ENCODE peak calls at places on chromosomes 5 and 9, in ten cellular contexts. One of them, this sample, is unnamed.

GRCh38 chr9:111482656-111483418 is 1.3 kb downstream of the ECPAS start:
- DNase-seq in H54: peak
- DNase-seq in germinal center: peak
- DNase-seq in GM23338: peak
- DNase-seq in HTR-8/SVneo: peak
- DNase-seq in GM12891: peak
- DNase-seq in H9: peak
- DNase-seq in mammary epithelial cell: peak
- DNase-seq in H1: peak
- DNase-seq in stimulated activated CD8-positive, alpha-beta memory T cell treated with anti-CD3 and anti-CD28 coated beads, Interleukin-15, amount 100 ng/mL, for 24 hours: peak
- DNase-seq in this sample: peak

GRCh38 chr9:4663956-4664355 is 1.9 kb downstream of the PLPP6 start:
- DNase-seq in H54: no peak
- DNase-seq in germinal center: no peak
- DNase-seq in GM23338: no peak
- DNase-seq in HTR-8/SVneo: no peak
- DNase-seq in GM12891: no peak
- DNase-seq in H9: no peak
- DNase-seq in mammary epithelial cell: no peak
- DNase-seq in H1: no peak
- DNase-seq in stimulated activated CD8-positive, alpha-beta memory T cell treated with anti-CD3 and anti-CD28 coated beads, Interleukin-15, amount 100 ng/mL, for 24 hours: no peak
- DNase-seq in this sample: no peak

GRCh38 chr9:5869315-5870019 is 21.2 kb upstream of the MLANA start:
- DNase-seq in H54: peak
- DNase-seq in germinal center: peak
- DNase-seq in GM23338: peak
- DNase-seq in HTR-8/SVneo: no peak
- DNase-seq in GM12891: peak
- DNase-seq in H9: peak
- DNase-seq in mammary epithelial cell: no peak
- DNase-seq in H1: peak
- DNase-seq in stimulated activated CD8-positive, alpha-beta memory T cell treated with anti-CD3 and anti-CD28 coated beads, Interleukin-15, amount 100 ng/mL, for 24 hours: no peak
- DNase-seq in this sample: no peak

GRCh38 chr5:5014836-5015235 is 125.3 kb upstream of the ADAMTS16 start:
- DNase-seq in H54: peak
- DNase-seq in germinal center: no peak
- DNase-seq in GM23338: peak
- DNase-seq in HTR-8/SVneo: peak
- DNase-seq in GM12891: no peak
- DNase-seq in H9: no peak
- DNase-seq in mammary epithelial cell: peak
- DNase-seq in H1: no peak
- DNase-seq in stimulated activated CD8-positive, alpha-beta memory T cell treated with anti-CD3 and anti-CD28 coated beads, Interleukin-15, amount 100 ng/mL, for 24 hours: no peak
- DNase-seq in this sample: no peak

GRCh38 chr9:137740311-137740710 is 121.5 kb downstream of the EHMT1 start:
- DNase-seq in H54: no peak
- DNase-seq in germinal center: no peak
- DNase-seq in GM23338: no peak
- DNase-seq in HTR-8/SVneo: no peak
- DNase-seq in GM12891: no peak
- DNase-seq in H9: no peak
- DNase-seq in mammary epithelial cell: no peak
- DNase-seq in H1: no peak
- DNase-seq in stimulated activated CD8-positive, alpha-beta memory T cell treated with anti-CD3 and anti-CD28 coated beads, Interleukin-15, amount 100 ng/mL, for 24 hours: no peak
- DNase-seq in this sample: no peak

GRCh38 chr5:177552839-177553455 is 1.4 kb downstream of the FAM193B start:
- DNase-seq in H54: no peak
- DNase-seq in germinal center: no peak
- DNase-seq in GM23338: peak
- DNase-seq in HTR-8/SVneo: no peak
- DNase-seq in GM12891: no peak
- DNase-seq in H9: no peak
- DNase-seq in mammary epithelial cell: peak
- DNase-seq in H1: no peak
- DNase-seq in stimulated activated CD8-positive, alpha-beta memory T cell treated with anti-CD3 and anti-CD28 coated beads, Interleukin-15, amount 100 ng/mL, for 24 hours: no peak
- DNase-seq in this sample: no peak

GRCh38 chr5:126732716-126733115 is 44.2 kb upstream of the LMNB1 start:
- DNase-seq in H54: no peak
- DNase-seq in germinal center: no peak
- DNase-seq in GM23338: no peak
- DNase-seq in HTR-8/SVneo: no peak
- DNase-seq in GM12891: no peak
- DNase-seq in H9: no peak
- DNase-seq in mammary epithelial cell: no peak
- DNase-seq in H1: no peak
- DNase-seq in stimulated activated CD8-positive, alpha-beta memory T cell treated with anti-CD3 and anti-CD28 coated beads, Interleukin-15, amount 100 ng/mL, for 24 hours: no peak
- DNase-seq in this sample: no peak

GRCh38 chr5:32307769-32308194 is 5.0 kb downstream of the MTMR12 start:
- DNase-seq in H54: no peak
- DNase-seq in germinal center: no peak
- DNase-seq in GM23338: no peak
- DNase-seq in HTR-8/SVneo: no peak
- DNase-seq in GM12891: no peak
- DNase-seq in H9: no peak
- DNase-seq in mammary epithelial cell: no peak
- DNase-seq in H1: no peak
- DNase-seq in stimulated activated CD8-positive, alpha-beta memory T cell treated with anti-CD3 and anti-CD28 coated beads, Interleukin-15, amount 100 ng/mL, for 24 hours: no peak
- DNase-seq in this sample: no peak

GRCh38 chr5:21164425-21164824 is 1176.4 kb upstream of the CDH18 start:
- DNase-seq in H54: no peak
- DNase-seq in germinal center: no peak
- DNase-seq in GM23338: no peak
- DNase-seq in HTR-8/SVneo: no peak
- DNase-seq in GM12891: no peak
- DNase-seq in H9: no peak
- DNase-seq in mammary epithelial cell: no peak
- DNase-seq in H1: no peak
- DNase-seq in stimulated activated CD8-positive, alpha-beta memory T cell treated with anti-CD3 and anti-CD28 coated beads, Interleukin-15, amount 100 ng/mL, for 24 hours: no peak
- DNase-seq in this sample: no peak

GRCh38 chr5:72661405-72661804 is 154.2 kb upstream of the ZNF366 start:
- DNase-seq in H54: no peak
- DNase-seq in germinal center: no peak
- DNase-seq in GM23338: no peak
- DNase-seq in HTR-8/SVneo: peak
- DNase-seq in GM12891: no peak
- DNase-seq in H9: no peak
- DNase-seq in mammary epithelial cell: no peak
- DNase-seq in H1: no peak
- DNase-seq in stimulated activated CD8-positive, alpha-beta memory T cell treated with anti-CD3 and anti-CD28 coated beads, Interleukin-15, amount 100 ng/mL, for 24 hours: no peak
- DNase-seq in this sample: no peak

GRCh38 chr9:89505795-89506385 is 8.0 kb upstream of the SEMA4D start:
- DNase-seq in H54: no peak
- DNase-seq in germinal center: no peak
- DNase-seq in GM23338: no peak
- DNase-seq in HTR-8/SVneo: no peak
- DNase-seq in GM12891: no peak
- DNase-seq in H9: no peak
- DNase-seq in mammary epithelial cell: no peak
- DNase-seq in H1: no peak
- DNase-seq in stimulated activated CD8-positive, alpha-beta memory T cell treated with anti-CD3 and anti-CD28 coated beads, Interleukin-15, amount 100 ng/mL, for 24 hours: no peak
- DNase-seq in this sample: no peak

GRCh38 chr5:57783693-57784092 is 301.1 kb upstream of the ACTBL2 start:
- DNase-seq in H54: no peak
- DNase-seq in germinal center: no peak
- DNase-seq in GM23338: no peak
- DNase-seq in HTR-8/SVneo: no peak
- DNase-seq in GM12891: no peak
- DNase-seq in H9: no peak
- DNase-seq in mammary epithelial cell: no peak
- DNase-seq in H1: no peak
- DNase-seq in stimulated activated CD8-positive, alpha-beta memory T cell treated with anti-CD3 and anti-CD28 coated beads, Interleukin-15, amount 100 ng/mL, for 24 hours: no peak
- DNase-seq in this sample: no peak

GRCh38 chr9:34227445-34227844 is 48.6 kb downstream of the UBAP1 start:
- DNase-seq in H54: no peak
- DNase-seq in germinal center: no peak
- DNase-seq in GM23338: no peak
- DNase-seq in HTR-8/SVneo: no peak
- DNase-seq in GM12891: no peak
- DNase-seq in H9: no peak
- DNase-seq in mammary epithelial cell: no peak
- DNase-seq in H1: no peak
- DNase-seq in stimulated activated CD8-positive, alpha-beta memory T cell treated with anti-CD3 and anti-CD28 coated beads, Interleukin-15, amount 100 ng/mL, for 24 hours: no peak
- DNase-seq in this sample: no peak